ENCODE peak calls at places on chromosomes 3 and 15, in seven cellular contexts. I, G, J, T, R, Q and P are unnamed samples.

GRCh38 chr3:147360936-147361670 is 45.2 kb downstream of the ZIC4 start:
- DNase-seq in I (no peak), G (no peak), J (no peak), T (no peak), R (no peak), Q (no peak), P (no peak)

GRCh38 chr15:65908876-65909275 is 39.6 kb downstream of the RAB11A start:
- DNase-seq in I (no peak), G (no peak), J (no peak), T (no peak), R (no peak), Q (no peak), P (no peak)

GRCh38 chr3:9396301-9396631 is 1.1 kb upstream of the SETD5 start:
- DNase-seq in I (no peak), G (peak), J (peak), T (no peak), R (peak), Q (peak), P (peak)

GRCh38 chr3:5285439-5285838 is 97.9 kb downstream of the EDEM1 start:
- DNase-seq in I (no peak), G (no peak), J (no peak), T (no peak), R (no peak), Q (no peak), P (no peak)

GRCh38 chr3:47293822-47294221 is 11.1 kb downstream of the KLHL18 start:
- DNase-seq in I (no peak), G (no peak), J (no peak), T (no peak), R (no peak), Q (no peak), P (no peak)

GRCh38 chr3:68972358-68972979 is 40.1 kb upstream of the TAFA4 start:
- DNase-seq in I (no peak), G (peak), J (no peak), T (peak), R (peak), Q (peak), P (peak)

GRCh38 chr15:75200391-75200764 is 1.3 kb upstream of the C15orf39 start:
- DNase-seq in I (no peak), G (no peak), J (no peak), T (no peak), R (no peak), Q (no peak), P (no peak)

GRCh38 chr3:185658504-185658912 is 72.4 kb downstream of the SENP2 start:
- DNase-seq in I (no peak), G (peak), J (peak), T (no peak), R (peak), Q (peak), P (peak)

GRCh38 chr3:4996771-4997291 is 17.6 kb downstream of the BHLHE40 start:
- DNase-seq in I (no peak), G (no peak), J (peak), T (no peak), R (no peak), Q (no peak), P (no peak)

GRCh38 chr15:71103102-71103676 is 12.1 kb upstream of the THSD4 start:
- DNase-seq in I (no peak), G (peak), J (peak), T (no peak), R (peak), Q (peak), P (no peak)

DNA sequence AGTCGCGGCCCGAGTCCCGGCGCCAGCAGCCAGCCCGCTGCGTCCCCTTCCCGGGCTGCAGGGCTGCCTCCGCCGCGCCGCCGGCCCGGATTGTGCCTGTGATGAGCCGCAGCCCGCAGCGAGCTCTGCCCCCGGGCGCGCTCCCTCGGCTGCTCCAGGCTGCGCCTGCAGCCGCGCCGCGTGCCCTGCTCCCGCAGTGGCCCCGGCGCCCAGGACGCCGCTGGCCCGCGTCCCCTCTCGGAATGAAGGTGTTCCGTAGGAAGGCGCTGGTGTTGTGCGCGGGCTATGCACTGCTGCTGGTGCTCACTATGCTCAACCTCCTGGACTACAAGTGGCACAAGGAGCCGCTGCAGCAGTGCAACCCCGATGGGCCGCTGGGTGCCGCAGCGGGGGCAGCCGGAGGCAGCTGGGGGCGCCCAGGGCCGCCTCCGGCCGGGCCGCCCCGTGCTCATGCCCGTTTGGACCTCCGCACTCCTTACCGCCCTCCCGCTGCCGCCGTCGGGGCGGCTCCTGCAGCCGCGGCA is 1.2 kb downstream of the CHST2 start:
- DNase-seq in I (peak), G (peak), J (no peak), T (peak), R (peak), Q (peak), P (no peak)
- TF ChIP-seq CTCF in I (no peak), G (no peak), J (no peak), T (peak), R (peak), Q (peak), P (peak)

GRCh38 chr3:62493116-62493801 is 119.9 kb upstream of the FEZF2 start:
- DNase-seq in I (no peak), G (no peak), J (no peak), T (no peak), R (no peak), Q (no peak), P (no peak)
- TF ChIP-seq CTCF in I (no peak), G (no peak), J (no peak), T (peak), R (peak), Q (peak), P (peak)

DNA sequence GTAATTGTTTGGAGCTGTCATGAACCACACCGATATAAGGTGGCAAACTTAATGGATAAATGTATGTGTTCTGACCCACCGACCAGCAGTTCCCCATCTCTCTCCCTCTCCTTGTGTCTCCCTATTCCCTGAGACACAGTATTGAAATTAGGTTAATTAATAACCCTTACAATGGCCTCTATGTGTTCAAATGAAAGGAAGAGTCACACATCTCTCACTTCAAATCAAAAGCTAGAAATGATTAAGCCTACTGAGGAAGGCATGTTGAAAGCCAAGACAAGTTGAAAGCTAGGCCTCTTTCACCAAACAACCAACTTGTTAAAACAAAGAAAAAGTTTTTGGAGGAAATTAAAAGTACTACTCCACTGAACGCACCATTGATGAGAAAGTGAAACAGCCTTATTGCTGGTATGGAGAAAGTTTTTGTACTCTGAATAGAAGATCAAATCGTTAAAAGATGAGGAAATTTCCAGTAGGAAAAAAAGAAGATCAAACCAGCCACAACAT is 15.0 kb downstream of the ATR start:
- DNase-seq in I (no peak), G (no peak), J (no peak), T (no peak), R (no peak), Q (no peak), P (no peak)
- TF ChIP-seq CTCF in I (no peak), G (no peak), J (no peak), T (no peak), R (no peak), Q (no peak), P (no peak)

GRCh38 chr3:10707089-10707983 is 108.7 kb upstream of the SLC6A11 start:
- DNase-seq in I (no peak), G (no peak), J (no peak), T (peak), R (no peak), Q (no peak), P (no peak)
- TF ChIP-seq CTCF in I (no peak), G (no peak), J (no peak), T (peak), R (no peak), Q (no peak), P (no peak)

DNA sequence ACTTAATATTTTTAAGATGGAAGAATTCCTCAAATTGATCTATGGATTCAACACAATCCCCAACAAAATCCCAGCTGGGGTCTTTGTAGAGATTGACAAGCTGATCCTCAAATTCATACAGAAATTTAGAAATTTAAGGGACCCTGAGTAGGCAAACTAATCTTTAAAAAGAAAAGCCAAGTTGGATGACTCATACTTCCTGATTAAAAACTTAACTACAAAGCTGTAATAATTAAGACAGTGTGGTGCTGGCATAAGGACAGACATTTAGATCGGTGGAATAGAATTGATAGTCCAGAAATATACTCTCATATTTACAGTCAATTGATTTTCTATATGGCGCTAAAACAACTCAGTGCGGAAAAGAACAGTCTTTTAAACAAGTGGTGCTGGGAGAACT is 11.6 kb downstream of the FAM162A start:
- DNase-seq in I (no peak), G (no peak), J (no peak), T (no peak), R (no peak), Q (no peak), P (no peak)
- TF ChIP-seq CTCF in I (no peak), G (no peak), J (no peak), T (no peak), R (no peak), Q (no peak), P (no peak)

DNA sequence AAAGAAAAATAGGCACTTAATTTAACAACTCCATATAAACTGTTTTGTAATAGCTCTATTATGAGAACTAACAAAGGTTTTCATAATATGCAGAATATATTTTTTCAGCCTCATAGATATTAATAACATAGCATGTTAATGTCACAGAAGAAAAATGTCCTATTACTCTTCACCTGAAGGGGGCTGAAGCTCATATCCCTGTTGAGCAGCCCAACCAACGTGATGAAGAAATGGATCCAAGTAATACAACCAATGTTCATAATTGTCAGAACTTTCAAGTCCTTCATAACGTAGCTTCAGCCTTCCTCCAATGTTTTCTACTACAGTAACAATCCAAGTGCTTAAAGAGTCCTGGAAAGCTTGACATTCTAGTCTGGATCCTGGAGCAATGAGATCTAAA is 34.5 kb upstream of the STIMATE start:
- DNase-seq in I (no peak), G (peak), J (no peak), T (no peak), R (no peak), Q (no peak), P (no peak)
- TF ChIP-seq CTCF in I (no peak), G (no peak), J (no peak), T (no peak), R (no peak), Q (peak), P (no peak)

GRCh38 chr15:90895571-90896117 is 7.5 kb upstream of the MAN2A2 start:
- DNase-seq in I (no peak), G (peak), J (no peak), T (no peak), R (no peak), Q (no peak), P (no peak)

GRCh38 chr15:90892023-90892422 is 7.7 kb downstream of the FES start:
- DNase-seq in I (no peak), G (no peak), J (no peak), T (no peak), R (no peak), Q (no peak), P (no peak)

GRCh38 chr15:90892498-90893174 is 8.3 kb downstream of the FES start:
- DNase-seq in I (no peak), G (no peak), J (no peak), T (no peak), R (no peak), Q (no peak), P (no peak)

GRCh38 chr15:90891346-90891949 is 7.1 kb downstream of the FES start:
- DNase-seq in I (no peak), G (no peak), J (no peak), T (no peak), R (no peak), Q (no peak), P (no peak)

DNA sequence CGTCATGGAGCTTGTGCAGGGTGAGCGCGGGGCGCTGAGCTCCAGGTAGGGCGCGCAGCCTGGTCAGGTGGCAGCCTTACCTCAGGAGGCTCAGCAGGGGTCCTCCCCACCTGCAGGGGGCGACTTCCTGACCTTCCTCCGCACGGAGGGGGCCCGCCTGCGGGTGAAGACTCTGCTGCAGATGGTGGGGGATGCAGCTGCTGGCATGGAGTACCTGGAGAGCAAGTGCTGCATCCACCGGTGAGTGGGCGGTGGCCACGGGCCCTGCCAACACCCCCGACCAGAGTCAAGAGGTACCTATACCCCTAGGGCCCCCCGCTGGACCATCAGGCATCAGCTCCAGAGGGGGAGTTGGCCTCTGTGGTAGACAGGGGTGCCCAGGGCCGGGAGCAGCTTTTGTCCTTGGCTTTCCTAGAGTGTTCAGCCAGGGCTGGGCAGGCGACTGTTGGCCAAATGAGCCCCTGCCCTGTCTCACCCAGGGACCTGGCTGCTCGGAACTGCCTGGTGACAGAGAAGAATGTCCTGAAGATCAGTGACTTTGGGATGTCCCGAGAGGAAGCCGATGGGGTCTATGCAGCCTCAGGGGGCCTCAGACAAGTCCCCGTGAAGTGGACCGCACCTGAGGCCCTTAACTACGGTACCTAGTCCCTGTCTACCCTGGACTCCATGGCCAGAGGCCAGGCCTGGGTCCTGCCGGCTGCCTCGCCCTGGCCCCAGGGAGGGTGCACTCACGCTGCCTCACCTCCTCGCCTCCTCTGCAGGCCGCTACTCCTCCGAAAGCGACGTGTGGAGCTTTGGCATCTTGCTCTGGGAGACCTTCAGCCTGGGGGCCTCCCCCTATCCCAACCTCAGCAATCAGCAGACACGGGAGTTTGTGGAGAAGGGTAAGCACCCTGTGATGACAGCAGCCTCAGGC is 9.1 kb downstream of the FES start:
- DNase-seq in I (no peak), G (peak), J (no peak), T (no peak), R (no peak), Q (no peak), P (no peak)
- TF ChIP-seq CTCF in I (no peak), G (peak), J (no peak), T (peak), R (no peak), Q (no peak), P (no peak)